ENCODE peak calls at places on chromosomes 12 and 14, in seven cellular contexts. One of them, this sample, is unnamed.

GRCh38 chr12:105222326-105222655 is 13.7 kb downstream of the APPL2 start:
- DNase-seq in HCT116: no peak
- DNase-seq in K562: no peak
- DNase-seq in HepG2: no peak
- DNase-seq in SK-N-SH: no peak
- DNase-seq in H1: no peak
- DNase-seq in GM12878: no peak
- DNase-seq in this sample: no peak

GRCh38 chr14:104184911-104185499 is 46.6 kb downstream of the KIF26A start:
- DNase-seq in HCT116: no peak
- DNase-seq in K562: no peak
- DNase-seq in HepG2: no peak
- DNase-seq in SK-N-SH: peak
- DNase-seq in H1: no peak
- DNase-seq in GM12878: no peak
- DNase-seq in this sample: peak

GRCh38 chr12:26226629-26227375 is 31.4 kb downstream of the SSPN start:
- DNase-seq in HCT116: no peak
- DNase-seq in K562: no peak
- DNase-seq in HepG2: no peak
- DNase-seq in SK-N-SH: peak
- DNase-seq in H1: peak
- DNase-seq in GM12878: no peak
- DNase-seq in this sample: peak

GRCh38 chr14:102234331-102235264 is 70.4 kb downstream of the MOK start:
- DNase-seq in HCT116: no peak
- DNase-seq in K562: peak
- DNase-seq in HepG2: no peak
- DNase-seq in SK-N-SH: no peak
- DNase-seq in H1: no peak
- DNase-seq in GM12878: no peak
- DNase-seq in this sample: no peak

GRCh38 chr14:102795060-102795925 is 18.0 kb downstream of the TRAF3 start:
- DNase-seq in HCT116: no peak
- DNase-seq in K562: peak
- DNase-seq in HepG2: peak
- DNase-seq in SK-N-SH: no peak
- DNase-seq in H1: no peak
- DNase-seq in GM12878: no peak
- DNase-seq in this sample: peak

GRCh38 chr12:118330421-118331018 is 42.2 kb downstream of the TAOK3 start:
- DNase-seq in HCT116: no peak
- DNase-seq in K562: peak
- DNase-seq in HepG2: no peak
- DNase-seq in SK-N-SH: peak
- DNase-seq in H1: no peak
- DNase-seq in GM12878: no peak
- DNase-seq in this sample: no peak

GRCh38 chr12:116659771-116660481 is 77.9 kb downstream of the SPRING1 start:
- DNase-seq in HCT116: peak
- DNase-seq in K562: no peak
- DNase-seq in HepG2: no peak
- DNase-seq in SK-N-SH: peak
- DNase-seq in H1: no peak
- DNase-seq in GM12878: no peak
- DNase-seq in this sample: no peak

GRCh38 chr12:109493090-109493489 is 15.7 kb downstream of the UBE3B start:
- DNase-seq in HCT116: no peak
- DNase-seq in K562: no peak
- DNase-seq in HepG2: no peak
- DNase-seq in SK-N-SH: no peak
- DNase-seq in H1: no peak
- DNase-seq in GM12878: no peak
- DNase-seq in this sample: no peak

GRCh38 chr12:68904351-68904982 is 28.5 kb downstream of the CPM start:
- DNase-seq in HCT116: no peak
- DNase-seq in K562: no peak
- DNase-seq in HepG2: no peak
- DNase-seq in SK-N-SH: no peak
- DNase-seq in H1: no peak
- DNase-seq in GM12878: no peak
- DNase-seq in this sample: no peak

GRCh38 chr14:78617735-78618134 is 447.6 kb downstream of the NRXN3 start:
- DNase-seq in HCT116: no peak
- DNase-seq in K562: no peak
- DNase-seq in HepG2: no peak
- DNase-seq in SK-N-SH: no peak
- DNase-seq in H1: no peak
- DNase-seq in GM12878: no peak
- DNase-seq in this sample: no peak

GRCh38 chr12:129246630-129247029 is 393.4 kb downstream of the GLT1D1 start:
- DNase-seq in HCT116: no peak
- DNase-seq in K562: no peak
- DNase-seq in HepG2: no peak
- DNase-seq in SK-N-SH: no peak
- DNase-seq in H1: no peak
- DNase-seq in GM12878: no peak
- DNase-seq in this sample: no peak

GRCh38 chr12:64675795-64676194 is 65.5 kb downstream of the RASSF3 start:
- DNase-seq in HCT116: no peak
- DNase-seq in K562: no peak
- DNase-seq in HepG2: no peak
- DNase-seq in SK-N-SH: peak
- DNase-seq in H1: no peak
- DNase-seq in GM12878: no peak
- DNase-seq in this sample: no peak

GRCh38 chr14:61461808-61462275 is 140.5 kb downstream of the PRKCH start:
- DNase-seq in HCT116: peak
- DNase-seq in K562: peak
- DNase-seq in HepG2: peak
- DNase-seq in SK-N-SH: peak
- DNase-seq in H1: peak
- DNase-seq in GM12878: no peak
- DNase-seq in this sample: peak

DNA sequence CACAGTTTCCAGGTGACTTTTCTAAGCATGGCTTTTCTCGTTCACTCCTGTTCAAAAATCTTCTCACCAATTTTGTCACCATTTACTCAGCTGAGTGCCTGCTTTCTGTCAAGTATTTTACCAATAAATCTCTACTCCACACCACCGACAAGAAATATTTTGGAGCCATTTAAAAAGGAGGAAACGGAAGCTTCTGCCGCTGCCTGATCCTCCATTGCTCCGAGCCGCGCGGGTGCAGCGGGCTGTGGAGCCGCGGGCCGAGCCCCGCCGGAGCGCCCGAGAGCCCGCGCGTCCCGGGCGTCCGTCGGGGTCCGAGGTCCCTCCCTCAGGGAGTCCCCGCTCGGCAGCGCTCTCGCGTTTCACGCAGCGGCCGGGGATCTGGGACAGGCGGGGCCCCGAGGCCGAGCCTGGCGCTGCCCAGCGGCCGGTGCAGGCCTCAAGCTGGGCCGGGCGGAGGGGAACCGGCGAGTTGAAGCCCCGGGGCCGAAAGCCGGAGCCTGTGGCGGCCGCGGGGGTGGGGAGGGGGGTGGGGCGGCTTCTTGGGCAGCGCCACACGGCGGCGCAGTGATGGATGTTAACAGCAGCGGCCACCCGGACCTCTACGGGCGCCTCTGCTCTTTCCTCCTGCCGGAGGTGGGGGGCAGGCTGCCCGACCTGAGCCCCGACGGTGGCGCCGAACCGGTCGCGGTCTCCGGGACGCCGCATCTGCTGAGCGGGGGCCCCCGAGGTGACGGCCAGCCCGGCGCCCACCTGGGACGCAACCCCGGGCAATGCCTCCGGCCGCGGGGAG is 1.1 kb upstream of the HEBP1 start:
- DNase-seq in HCT116: peak
- DNase-seq in K562: peak
- DNase-seq in HepG2: peak
- DNase-seq in SK-N-SH: peak
- DNase-seq in H1: peak
- DNase-seq in GM12878: no peak
- DNase-seq in this sample: peak
- TF ChIP-seq JUND in HCT116: no peak
- TF ChIP-seq JUND in K562: no peak
- TF ChIP-seq JUND in HepG2: no peak
- TF ChIP-seq JUND in SK-N-SH: no peak
- TF ChIP-seq JUND in H1: no peak
- TF ChIP-seq JUND in GM12878: no peak
- TF ChIP-seq JUND in this sample: no peak

DNA sequence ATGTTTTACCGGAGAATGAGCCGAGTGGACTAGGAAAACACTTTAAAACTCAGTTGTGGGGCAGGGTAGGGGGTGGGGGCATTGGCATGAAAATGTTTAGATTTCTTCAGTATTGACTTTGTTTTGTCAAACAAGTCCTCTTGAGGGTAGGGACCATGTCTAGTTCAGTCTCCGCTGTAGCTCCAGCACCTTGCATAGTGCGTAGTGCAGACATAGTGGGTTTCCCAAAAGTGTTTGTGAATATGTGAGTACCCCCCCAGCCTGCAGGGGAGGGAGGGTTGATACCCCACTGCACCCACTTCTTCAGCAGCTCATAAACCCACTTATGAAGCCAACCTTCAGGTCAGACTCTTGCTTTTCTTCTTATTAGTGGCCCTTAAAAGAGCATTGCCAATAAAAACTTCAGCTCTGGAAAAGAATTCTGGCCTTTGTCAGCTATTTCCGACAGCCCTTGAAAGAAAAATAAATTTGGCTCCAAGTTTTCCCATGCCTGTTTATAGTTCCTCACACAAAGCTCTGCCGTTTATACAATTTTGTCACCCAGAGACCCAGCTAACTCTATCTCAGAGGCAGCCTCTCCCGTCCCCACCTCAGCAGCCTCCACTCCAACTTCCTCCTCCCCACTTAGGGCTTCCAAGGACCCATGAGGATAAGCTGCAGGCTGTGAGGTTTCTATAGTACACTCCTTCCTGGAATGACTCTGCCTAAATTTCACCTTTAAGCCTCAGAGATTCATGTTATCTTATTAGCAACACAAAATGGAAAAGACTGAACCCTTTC is 71.6 kb downstream of the TTC9 start:
- DNase-seq in HCT116: no peak
- DNase-seq in K562: no peak
- DNase-seq in HepG2: no peak
- DNase-seq in SK-N-SH: no peak
- DNase-seq in H1: no peak
- DNase-seq in GM12878: no peak
- DNase-seq in this sample: no peak
- TF ChIP-seq JUND in HCT116: no peak
- TF ChIP-seq JUND in K562: no peak
- TF ChIP-seq JUND in HepG2: no peak
- TF ChIP-seq JUND in SK-N-SH: no peak
- TF ChIP-seq JUND in H1: no peak
- TF ChIP-seq JUND in GM12878: no peak
- TF ChIP-seq JUND in this sample: no peak

DNA sequence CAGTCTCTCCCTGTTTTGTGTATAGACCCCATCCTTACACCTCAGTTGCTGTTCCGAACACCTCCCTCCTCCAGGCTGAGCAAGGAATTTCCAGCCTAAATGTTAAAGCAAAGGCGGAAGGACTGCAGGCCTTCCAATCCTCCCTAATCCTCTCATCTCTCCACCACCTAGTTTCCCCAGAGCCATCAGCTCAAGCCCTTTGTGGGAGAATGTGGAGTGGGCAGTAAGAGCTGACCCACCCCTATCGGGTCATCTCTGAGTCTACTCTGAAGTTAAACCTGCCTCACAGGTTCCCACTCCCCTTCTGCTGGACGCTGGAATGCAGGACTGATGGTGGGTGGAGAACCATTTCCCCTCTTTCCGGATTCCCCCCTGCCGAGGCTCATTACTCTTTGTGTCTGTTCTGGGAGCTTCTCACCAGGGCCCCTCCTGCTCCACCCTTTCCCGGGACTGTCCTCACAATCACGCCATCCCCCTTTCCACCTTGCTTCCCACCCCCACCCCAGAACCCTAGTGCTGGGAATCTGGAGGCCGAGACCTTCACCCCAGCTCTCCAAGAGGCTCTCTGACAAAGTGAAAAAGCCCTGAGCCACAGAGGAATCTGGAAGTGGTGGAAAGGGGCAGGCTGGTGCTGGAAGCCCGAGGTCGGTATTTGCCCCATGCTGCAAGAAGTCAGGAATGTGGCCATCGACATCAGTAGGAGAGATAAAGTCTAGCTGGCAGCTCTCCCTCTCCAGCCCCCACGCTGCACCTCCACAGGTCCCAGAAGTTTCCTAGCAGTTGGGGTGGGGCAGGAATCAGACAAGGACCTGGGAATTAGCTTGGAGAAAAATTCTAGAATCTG is 3.3 kb upstream of the KRT18 start:
- DNase-seq in HCT116: no peak
- DNase-seq in K562: no peak
- DNase-seq in HepG2: peak
- DNase-seq in SK-N-SH: no peak
- DNase-seq in H1: peak
- DNase-seq in GM12878: no peak
- DNase-seq in this sample: peak
- TF ChIP-seq JUND in HCT116: no peak
- TF ChIP-seq JUND in K562: no peak
- TF ChIP-seq JUND in HepG2: no peak
- TF ChIP-seq JUND in SK-N-SH: peak
- TF ChIP-seq JUND in H1: no peak
- TF ChIP-seq JUND in GM12878: no peak
- TF ChIP-seq JUND in this sample: peak

GRCh38 chr12:58441483-58441882 is 478.8 kb downstream of the LRIG3 start:
- DNase-seq in HCT116: no peak
- DNase-seq in K562: no peak
- DNase-seq in HepG2: no peak
- DNase-seq in SK-N-SH: no peak
- DNase-seq in H1: no peak
- DNase-seq in GM12878: no peak
- DNase-seq in this sample: no peak

GRCh38 chr12:58443981-58444371 is 476.3 kb downstream of the LRIG3 start:
- DNase-seq in HCT116: no peak
- DNase-seq in K562: no peak
- DNase-seq in HepG2: no peak
- DNase-seq in SK-N-SH: no peak
- DNase-seq in H1: no peak
- DNase-seq in GM12878: no peak
- DNase-seq in this sample: no peak

DNA sequence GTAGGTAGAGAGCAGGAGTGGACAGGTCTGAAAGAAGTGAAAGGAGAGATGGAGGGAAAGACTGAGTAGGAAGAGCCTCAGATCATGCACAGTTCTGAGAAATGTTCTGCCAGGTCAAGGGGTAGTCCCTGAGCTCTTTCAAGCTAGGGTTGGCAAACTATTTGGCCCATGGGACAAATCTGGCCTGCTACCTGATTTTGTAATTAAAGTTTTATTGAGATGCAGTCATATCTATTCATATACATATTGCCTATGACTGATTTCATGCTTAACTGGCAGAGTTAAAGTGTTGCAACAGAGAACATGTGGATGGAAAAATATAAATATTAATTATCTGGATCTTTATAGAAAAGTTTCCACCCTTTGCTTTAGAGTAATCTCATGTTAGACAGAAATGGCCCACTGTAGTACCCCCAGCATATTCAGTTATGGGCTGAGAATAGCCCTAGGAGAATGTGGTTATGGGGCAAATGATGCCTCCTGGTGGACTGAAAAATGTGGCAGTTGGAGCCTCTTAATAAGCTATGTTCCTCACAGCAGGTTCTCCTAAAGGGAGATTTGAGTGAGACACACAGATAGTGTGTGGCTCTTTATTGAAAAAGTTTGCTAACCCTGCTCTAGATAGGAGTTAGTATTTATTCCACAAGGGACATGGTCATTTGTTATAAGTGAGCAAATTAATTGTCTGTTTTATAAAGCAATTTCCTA is 476.9 kb downstream of the LRIG3 start:
- DNase-seq in HCT116: peak
- DNase-seq in K562: no peak
- DNase-seq in HepG2: peak
- DNase-seq in SK-N-SH: peak
- DNase-seq in H1: peak
- DNase-seq in GM12878: no peak
- DNase-seq in this sample: no peak
- TF ChIP-seq JUND in HCT116: no peak
- TF ChIP-seq JUND in K562: no peak
- TF ChIP-seq JUND in HepG2: no peak
- TF ChIP-seq JUND in SK-N-SH: no peak
- TF ChIP-seq JUND in H1: no peak
- TF ChIP-seq JUND in GM12878: no peak
- TF ChIP-seq JUND in this sample: no peak

This sample was measured in T47D.